ENCODE peak calls at places on chromosomes 1 and 21, in four cellular contexts. Z is kidney epithelial cell, T is epithelial cell of esophagus, S is tibial artery. V is an unnamed sample.

GRCh38 chr21:29130234-29130993 is at the start of gene MAP3K7CL:
- DNase-seq in S (peak), T (peak), Z (peak), V (peak)

GRCh38 chr1:231032963-231033362 is 7.1 kb downstream of the FAM89A start:
- DNase-seq in S (no peak), T (no peak), Z (no peak), V (no peak)

GRCh38 chr1:113872219-113872934 is 865 bp upstream of the PTPN22 start:
- DNase-seq in T (peak), Z (no peak), S (no peak), V (no peak)

GRCh38 chr1:151993734-151994496 is at the start of gene S100A10:
- DNase-seq in T (peak), S (peak), Z (no peak), V (no peak)

GRCh38 chr1:53606197-53607095 is 132.5 kb downstream of the GLIS1 start:
- DNase-seq in T (no peak), S (peak), Z (no peak), V (no peak)

GRCh38 chr1:50420689-50421365 is 2.4 kb downstream of the DMRTA2 start:
- DNase-seq in S (no peak), T (no peak), Z (no peak), V (no peak)

GRCh38 chr1:2135425-2135824 is 59.1 kb downstream of the FAAP20 start:
- DNase-seq in T (peak), S (peak), Z (peak), V (peak)

GRCh38 chr1:87024936-87025537 is 110.6 kb downstream of the HS2ST1 start:
- DNase-seq in S (no peak), Z (peak), T (peak), V (no peak)

GRCh38 chr1:186231861-186232436 is 143.1 kb downstream of the TPR start:
- DNase-seq in Z (no peak), S (no peak), T (peak), V (no peak)

GRCh38 chr1:205939690-205940330 is 3.4 kb downstream of the SLC26A9 start:
- DNase-seq in S (no peak), T (no peak), Z (no peak), V (no peak)

GRCh38 chr1:32073387-32074229 is 869 bp downstream of the TMEM39B start:
- DNase-seq in Z (no peak), S (no peak), T (no peak), V (no peak)

GRCh38 chr1:243345205-243345604 is 89.4 kb downstream of the SDCCAG8 start:
- DNase-seq in Z (no peak), T (no peak), S (no peak), V (no peak)

GRCh38 chr1:207848234-207848633 is 62.7 kb downstream of the CD34 start:
- DNase-seq in Z (peak), S (no peak), T (peak), V (peak)

GRCh38 chr1:151715726-151716404 is 738 bp downstream of the CELF3 start:
- DNase-seq in S (no peak), T (no peak), Z (no peak), V (no peak)

GRCh38 chr1:79044974-79045650 is 38.6 kb upstream of the ADGRL4 start:
- DNase-seq in Z (no peak), T (no peak), S (no peak), V (no peak)

GRCh38 chr1:51569284-51570062 is 47.4 kb upstream of the OSBPL9 start:
- DNase-seq in T (peak), Z (peak), S (no peak), V (peak)

GRCh38 chr1:7808253-7808844 is 24.3 kb downstream of the PER3 start:
- DNase-seq in Z (peak), T (peak), S (no peak), V (no peak)

GRCh38 chr1:154940213-154940879 is 3.8 kb upstream of the PMVK start:
- DNase-seq in Z (no peak), S (no peak), T (no peak), V (no peak)

GRCh38 chr1:155392898-155393411 is 72.3 kb downstream of the RUSC1 start:
- DNase-seq in T (peak), Z (no peak), S (no peak), V (no peak)

GRCh38 chr1:156675271-156675708 is 1.9 kb downstream of the NES start:
- DNase-seq in T (no peak), Z (no peak), S (no peak), V (no peak)

GRCh38 chr21:38958940-38959685 is 153.4 kb downstream of the ETS2 start:
- DNase-seq in S (no peak), T (peak), Z (peak), V (no peak)

GRCh38 chr1:182968151-182968741 is 15.3 kb upstream of the SHCBP1L start:
- DNase-seq in Z (peak), S (no peak), T (peak), V (peak)

GRCh38 chr1:45551684-45552083 is 1.1 kb downstream of the AKR1A1 start:
- DNase-seq in S (no peak), Z (no peak), T (no peak), V (no peak)

DNA sequence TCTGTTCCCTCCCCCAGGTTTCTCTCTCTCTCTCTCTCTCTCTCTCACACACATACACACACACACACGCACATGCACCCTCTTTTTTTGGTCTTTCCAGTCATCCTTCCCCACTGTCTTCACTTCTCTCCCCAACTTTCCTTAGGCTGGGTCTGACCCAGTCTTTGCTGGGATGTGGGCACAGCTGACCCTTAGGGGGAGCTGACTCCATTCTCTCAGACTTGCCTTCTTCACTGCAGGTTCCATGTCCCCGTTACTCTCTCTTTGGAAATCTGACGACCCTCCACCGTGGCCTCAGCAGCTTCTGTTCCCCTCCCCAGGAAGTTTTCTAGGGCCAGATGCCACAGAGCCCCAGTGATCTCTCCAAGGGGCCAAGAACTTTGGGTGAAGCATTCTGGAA is 2.1 kb downstream of the DISP3 start:
- DNase-seq in S (no peak), Z (no peak), T (no peak), V (no peak)
- TF ChIP-seq CTCF in S (no peak), Z (no peak), T (no peak), V (no peak)

GRCh38 chr21:44889625-44890337 is 16.3 kb upstream of the PTTG1IP start:
- DNase-seq in Z (no peak), S (no peak), T (no peak), V (no peak)
- TF ChIP-seq CTCF in Z (no peak), S (no peak), T (no peak), V (no peak)

DNA sequence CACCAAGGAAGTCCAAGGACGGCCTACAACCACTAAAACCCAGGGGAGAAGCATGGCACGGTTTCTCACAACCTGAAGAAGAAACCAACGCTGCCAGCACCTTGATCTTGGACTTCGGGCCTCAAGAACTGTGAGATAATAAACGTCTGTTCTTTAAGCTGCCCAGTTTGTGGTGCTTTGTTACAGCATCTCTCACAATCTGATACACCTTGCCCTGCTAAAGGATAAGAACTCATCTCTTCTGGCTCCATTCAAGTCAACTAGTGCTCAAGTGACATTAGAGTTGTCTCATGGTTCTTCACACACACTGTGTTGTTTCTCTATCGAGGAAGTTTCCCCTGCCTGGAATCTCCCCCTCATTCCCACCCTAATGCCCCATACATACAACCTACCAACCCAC is 314.4 kb upstream of the RUNX1 start:
- DNase-seq in Z (no peak), T (no peak), S (no peak), V (no peak)
- TF ChIP-seq CTCF in Z (no peak), T (no peak), S (no peak), V (no peak)

GRCh38 chr1:199460933-199461332 is 566.6 kb upstream of the NR5A2 start:
- DNase-seq in Z (no peak), S (no peak), T (no peak), V (no peak)

GRCh38 chr1:199463521-199464127 is 563.9 kb upstream of the NR5A2 start:
- DNase-seq in S (no peak), Z (peak), T (peak), V (no peak)
- TF ChIP-seq CTCF in S (no peak), Z (peak), T (peak), V (peak)

DNA sequence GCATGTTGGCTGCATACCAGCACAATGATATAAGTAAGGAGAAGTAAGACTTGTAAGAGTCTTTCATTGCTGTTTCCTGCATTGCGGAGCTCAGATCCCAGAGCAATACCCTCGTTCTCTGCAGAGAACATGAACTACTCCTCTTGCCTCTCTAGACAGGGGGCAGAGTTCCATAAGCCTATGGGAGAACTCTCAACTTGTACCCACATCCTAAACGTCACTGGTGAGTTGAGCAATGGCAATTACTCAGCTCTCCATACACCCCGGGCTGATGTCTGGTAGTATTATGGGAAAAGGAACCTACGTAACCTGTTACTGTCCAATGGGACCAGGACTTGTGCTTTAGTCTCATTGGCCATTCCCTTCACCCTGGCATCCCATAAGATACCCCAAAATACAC is 27.3 kb upstream of the ZNF496 start:
- DNase-seq in T (peak), S (no peak), Z (no peak), V (no peak)
- TF ChIP-seq CTCF in T (no peak), S (no peak), Z (no peak), V (no peak)

GRCh38 chr1:70436617-70437236 is 25.7 kb downstream of the CTH start:
- DNase-seq in Z (no peak), T (no peak), S (no peak), V (no peak)
- TF ChIP-seq CTCF in Z (peak), T (peak), S (no peak), V (no peak)

GRCh38 chr21:16002872-16003466 is 273.2 kb downstream of the USP25 start:
- DNase-seq in T (peak), S (no peak), Z (no peak), V (no peak)
- TF ChIP-seq CTCF in T (peak), S (no peak), Z (peak), V (no peak)

GRCh38 chr1:166838766-166839599 is at the start of gene POGK:
- DNase-seq in T (peak), Z (peak), S (peak), V (peak)

GRCh38 chr1:166840309-166841302 is 1.3 kb downstream of the POGK start:
- DNase-seq in S (no peak), Z (no peak), T (peak), V (no peak)

GRCh38 chr1:166836733-166837132 is 2.5 kb upstream of the POGK start:
- DNase-seq in S (no peak), T (peak), Z (no peak), V (peak)

GRCh38 chr1:166843322-166843721 is 4.0 kb downstream of the POGK start:
- DNase-seq in Z (no peak), S (no peak), T (no peak), V (no peak)

GRCh38 chr1:166839600-166840308 is 479 bp downstream of the POGK start:
- DNase-seq in S (peak), Z (no peak), T (peak), V (no peak)
- TF ChIP-seq CTCF in S (no peak), Z (peak), T (peak), V (peak)

DNA sequence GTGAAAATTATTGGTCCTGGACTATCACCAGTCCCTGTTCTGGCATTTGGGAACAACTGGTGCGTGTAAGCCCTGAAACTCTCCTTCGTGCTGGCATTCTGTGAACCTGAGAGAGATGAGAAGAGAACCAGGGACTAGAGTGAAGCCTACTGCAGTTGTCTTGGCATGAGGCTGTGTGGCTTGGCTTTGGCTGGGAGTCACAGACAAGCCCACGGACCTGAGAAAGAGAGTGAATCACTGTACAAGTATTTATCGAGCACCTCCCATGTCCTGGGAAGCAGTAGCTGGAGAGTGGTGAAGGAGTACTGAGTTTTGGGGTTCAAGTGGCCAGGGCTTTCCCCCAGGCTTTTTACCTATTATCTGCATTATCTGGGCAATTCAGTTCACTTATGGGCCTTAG is 63.3 kb downstream of the FGGY start:
- DNase-seq in Z (no peak), S (no peak), T (peak), V (peak)
- TF ChIP-seq CTCF in Z (no peak), S (no peak), T (no peak), V (no peak)